ENCODE peak calls at places on chromosomes 7 and 10, in four cellular contexts. O, F, A and X are unnamed samples.

GRCh38 chr7:77907281-77907680 is 108.7 kb downstream of the PHTF2 start:
- DNase-seq in O (no peak), F (no peak), A (no peak), X (no peak)

GRCh38 chr7:94001396-94001795 is 2.8 kb downstream of the BET1 start:
- DNase-seq in F (no peak), A (no peak), O (no peak), X (no peak)

GRCh38 chr10:88979153-88979562 is 11.4 kb upstream of the FAS start:
- DNase-seq in A (no peak), O (no peak), F (no peak), X (no peak)

GRCh38 chr7:12709731-12710502 is 22.5 kb downstream of the ARL4A start:
- DNase-seq in A (no peak), F (no peak), O (no peak), X (no peak)

GRCh38 chr10:124741281-124741921 is 2.8 kb downstream of the FAM53B start:
- DNase-seq in F (peak), O (peak), A (peak), X (peak)

GRCh38 chr10:124670849-124671248 is 73.3 kb downstream of the FAM53B start:
- DNase-seq in A (no peak), O (no peak), F (peak), X (peak)

GRCh38 chr10:66258693-66259092 is 667.1 kb upstream of the LRRTM3 start:
- DNase-seq in O (no peak), A (no peak), F (no peak), X (no peak)

GRCh38 chr10:73655257-73655989 is 406 bp downstream of the SYNPO2L start:
- DNase-seq in A (peak), O (no peak), F (no peak), X (no peak)

GRCh38 chr7:6385909-6386560 is 61.7 kb downstream of the DAGLB start:
- DNase-seq in F (no peak), O (no peak), A (no peak), X (peak)

GRCh38 chr7:6384327-6384726 is 63.4 kb downstream of the DAGLB start:
- DNase-seq in O (no peak), F (no peak), A (no peak), X (peak)

GRCh38 chr7:6386779-6387178 is 61.0 kb downstream of the DAGLB start:
- DNase-seq in A (no peak), F (no peak), O (no peak), X (no peak)

GRCh38 chr7:6382797-6383196 is 65.0 kb downstream of the DAGLB start:
- DNase-seq in A (no peak), O (no peak), F (no peak), X (no peak)

GRCh38 chr7:6385110-6385792 is 62.5 kb downstream of the DAGLB start:
- DNase-seq in A (no peak), O (peak), F (no peak), X (no peak)
- TF ChIP-seq POLR2AphosphoS5 in A (peak), O (no peak), F (peak), X (no peak)

GRCh38 chr10:119409906-119410305 is 132.6 kb downstream of the RGS10 start:
- DNase-seq in O (peak), A (peak), F (no peak), X (peak)

GRCh38 chr10:119408969-119409371 is 133.5 kb downstream of the RGS10 start:
- DNase-seq in O (peak), A (no peak), F (no peak), X (no peak)

GRCh38 chr10:119406888-119407777 is 135.4 kb downstream of the RGS10 start:
- DNase-seq in A (no peak), F (no peak), O (no peak), X (no peak)

GRCh38 chr10:119409385-119409784 is 133.1 kb downstream of the RGS10 start:
- DNase-seq in F (no peak), O (no peak), A (no peak), X (no peak)

DNA sequence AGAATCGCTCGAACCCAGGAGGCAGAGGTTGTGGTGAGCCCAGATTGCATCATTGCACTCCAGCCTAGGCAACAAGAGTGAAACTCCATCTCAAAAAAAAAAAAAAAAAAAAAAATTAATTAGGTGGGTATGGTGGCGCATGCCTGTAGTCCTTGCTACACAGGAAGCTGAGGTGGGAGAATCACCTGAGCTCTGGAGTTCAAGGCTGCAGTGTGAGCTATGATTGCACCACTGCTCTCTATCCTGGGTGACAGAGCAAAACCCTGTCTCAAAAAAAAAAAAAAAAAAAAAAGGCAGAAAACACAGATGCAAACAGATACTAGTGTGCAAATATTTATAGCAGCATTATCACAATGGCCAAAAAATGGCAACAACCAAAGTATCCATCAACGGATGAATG is 134.4 kb downstream of the RGS10 start:
- DNase-seq in O (peak), A (no peak), F (no peak), X (no peak)
- H3K27ac ChIP-seq in O (peak), A (peak), F (peak), X (peak)

GRCh38 chr7:129146237-129146979 is 1.9 kb downstream of the TSPAN33 start:
- DNase-seq in A (no peak), O (no peak), F (no peak), X (no peak)

GRCh38 chr7:129147723-129148122 is 3.2 kb downstream of the TSPAN33 start:
- DNase-seq in A (no peak), O (no peak), F (no peak), X (no peak)

GRCh38 chr7:129144834-129145668 is 544 bp downstream of the TSPAN33 start:
- DNase-seq in F (no peak), O (no peak), A (no peak), X (peak)

GRCh38 chr7:129143724-129144094 is 798 bp upstream of the TSPAN33 start:
- DNase-seq in O (no peak), A (no peak), F (no peak), X (no peak)

DNA sequence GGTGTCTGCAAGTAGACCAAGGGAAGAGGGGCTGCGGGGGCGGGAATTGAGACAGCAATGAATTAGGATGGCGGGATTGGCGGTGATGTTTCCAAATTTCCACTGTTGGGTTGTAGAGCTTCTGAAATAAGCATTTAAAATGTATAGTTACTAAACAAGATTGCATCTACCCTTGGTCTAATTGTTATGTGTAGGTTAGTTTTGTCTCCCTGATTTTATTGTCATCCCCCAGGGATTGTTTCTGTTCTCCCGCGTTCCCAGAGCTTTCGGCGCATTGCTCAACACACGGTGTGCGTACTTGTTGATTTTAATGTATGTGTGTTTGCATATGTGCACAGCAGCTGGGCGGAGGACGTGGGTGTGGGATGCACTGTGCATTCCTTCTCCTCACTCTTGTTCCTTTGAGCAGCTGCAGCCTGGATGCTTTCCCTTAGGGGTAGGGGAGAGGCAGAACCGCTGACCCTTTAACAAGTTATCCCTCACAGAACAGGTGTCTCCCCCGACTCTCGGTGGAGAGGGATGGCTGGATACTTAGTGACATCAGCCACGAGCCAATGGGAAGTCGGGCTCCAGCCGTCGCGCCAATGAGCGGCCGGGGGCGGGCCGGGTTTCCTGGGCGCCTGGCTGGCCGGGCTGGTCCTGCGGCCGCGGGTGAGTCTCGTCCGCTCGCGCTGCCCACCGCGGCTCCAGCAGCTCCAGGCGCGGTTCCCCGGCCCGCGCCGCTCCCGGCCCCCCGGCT is at the start of gene TSPAN33:
- DNase-seq in O (peak), A (peak), F (peak), X (peak)
- TF ChIP-seq POLR2A in O (peak), A (no peak), F (no peak), X (no peak)

GRCh38 chr10:80078448-80079311 is at the start of gene TMEM254:
- DNase-seq in A (peak), O (peak), F (peak), X (peak)
- TF ChIP-seq POLR2AphosphoS5 in A (peak), O (peak), F (peak), X (peak)

GRCh38 chr10:50409965-50410811 is 158.9 kb upstream of the ASAH2 start:
- DNase-seq in F (no peak), O (no peak), A (no peak), X (no peak)

GRCh38 chr10:50406457-50407076 is 155.3 kb upstream of the ASAH2 start:
- DNase-seq in F (no peak), O (no peak), A (no peak), X (no peak)

GRCh38 chr10:50404021-50404823 is 152.9 kb upstream of the ASAH2 start:
- DNase-seq in F (no peak), O (peak), A (no peak), X (no peak)

GRCh38 chr10:50405733-50406132 is 154.4 kb upstream of the ASAH2 start:
- DNase-seq in O (no peak), F (no peak), A (no peak), X (no peak)

GRCh38 chr10:50407077-50407801 is 155.9 kb upstream of the ASAH2 start:
- DNase-seq in A (no peak), O (no peak), F (no peak), X (no peak)
- H3K27ac ChIP-seq in A (no peak), O (no peak), F (no peak), X (no peak)

GRCh38 chr10:101032637-101033201 is 1.7 kb downstream of the SFXN3 start:
- DNase-seq in F (peak), O (peak), A (no peak), X (no peak)
- TF ChIP-seq POLR2A in F (no peak), O (no peak), A (no peak), X (no peak)

DNA sequence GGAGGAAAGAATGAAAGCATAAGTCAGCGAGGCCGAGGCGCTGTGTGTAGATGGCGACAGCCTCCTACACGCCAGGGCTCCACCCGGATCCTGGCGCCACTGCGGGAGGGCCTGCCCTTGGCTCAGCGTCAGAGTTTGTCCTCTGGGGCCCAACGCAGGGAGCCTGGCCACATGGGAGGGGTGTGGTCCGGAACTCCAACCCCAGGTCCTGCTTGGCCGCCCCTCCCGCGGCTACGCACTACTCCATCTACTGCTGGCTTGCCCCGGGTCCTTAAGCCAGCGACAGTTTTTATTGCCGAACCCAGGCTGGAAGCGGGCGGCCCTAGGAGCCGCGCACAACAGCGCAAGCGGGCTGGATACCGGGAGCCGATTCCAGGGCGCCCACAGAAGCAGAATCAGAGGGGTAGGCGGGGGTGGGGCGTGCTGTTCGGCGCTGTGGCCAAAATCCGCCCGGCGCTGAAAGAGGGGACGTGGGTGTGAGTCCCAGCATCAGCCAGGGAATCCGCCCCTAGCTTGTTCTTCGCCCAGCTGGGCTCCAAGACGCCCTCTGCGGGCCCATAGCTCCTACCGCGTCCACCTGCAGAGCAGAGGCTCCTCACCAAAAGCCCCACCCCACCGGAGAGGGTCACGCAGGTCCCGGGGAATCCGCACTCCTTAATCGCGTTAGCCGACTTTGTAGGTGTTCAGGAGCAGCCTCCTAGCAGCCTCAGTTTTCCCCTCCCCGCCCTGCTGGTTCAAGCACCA is 4.5 kb downstream of the KAZALD1 start:
- DNase-seq in A (peak), F (peak), O (peak), X (peak)
- TF ChIP-seq POLR2AphosphoS5 in A (peak), F (no peak), O (peak), X (peak)

DNA sequence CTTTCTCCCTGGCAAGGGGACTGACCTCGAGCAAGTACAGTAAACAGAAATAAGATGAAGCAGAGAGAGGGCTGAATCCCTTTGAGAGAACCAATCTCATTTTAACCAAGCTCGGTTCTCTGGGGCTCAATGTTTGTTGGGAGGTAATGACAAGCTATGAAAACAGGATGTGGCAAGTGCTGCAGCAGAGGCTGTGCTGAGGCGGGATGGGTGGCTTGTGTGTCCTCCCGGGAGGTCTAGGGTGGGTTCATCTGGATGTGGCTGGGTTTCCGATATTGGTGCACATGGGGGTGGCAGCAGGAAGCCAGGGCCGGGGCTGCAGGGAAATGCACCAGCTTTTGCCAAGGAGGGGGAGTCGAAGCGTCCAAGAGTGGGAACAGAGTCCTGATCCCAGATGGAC is 84.5 kb downstream of the AOAH start:
- DNase-seq in A (peak), F (peak), O (no peak), X (peak)
- H3K27ac ChIP-seq in A (no peak), F (no peak), O (no peak), X (no peak)

GRCh38 chr10:29634764-29635625 is at the start of gene SVIL:
- DNase-seq in A (peak), F (peak), O (peak), X (no peak)
- TF ChIP-seq POLR2A in A (peak), F (no peak), O (no peak), X (no peak)